ENCODE peak calls at places on chromosome 10, in nine cellular contexts. One of them, this sample, is unnamed.

GRCh38 chr10:121702351-121703320 is 104.4 kb upstream of the FGFR2 start:
- DNase-seq in mucosa of descending colon: no peak
- DNase-seq in cardiac muscle cell: no peak
- DNase-seq in astrocyte: peak; percentile 92
- DNase-seq in mammary epithelial cell: peak; percentile 80
- DNase-seq in CD8-positive, alpha-beta memory T cell: no peak
- DNase-seq in psoas muscle: no peak
- DNase-seq in colonic mucosa: no peak
- DNase-seq in IMR-90: peak; percentile 29
- DNase-seq in this sample: peak; percentile 15

GRCh38 chr10:98572594-98572993 is 125.9 kb upstream of the HPS1 start:
- DNase-seq in mucosa of descending colon: no peak
- DNase-seq in cardiac muscle cell: no peak
- DNase-seq in astrocyte: no peak
- DNase-seq in mammary epithelial cell: no peak
- DNase-seq in CD8-positive, alpha-beta memory T cell: no peak
- DNase-seq in psoas muscle: no peak
- DNase-seq in colonic mucosa: no peak
- DNase-seq in IMR-90: no peak
- DNase-seq in this sample: no peak

GRCh38 chr10:16681525-16681924 is 135.7 kb downstream of the RSU1 start:
- DNase-seq in mucosa of descending colon: no peak
- DNase-seq in cardiac muscle cell: no peak
- DNase-seq in astrocyte: no peak
- DNase-seq in mammary epithelial cell: no peak
- DNase-seq in CD8-positive, alpha-beta memory T cell: no peak
- DNase-seq in psoas muscle: no peak
- DNase-seq in colonic mucosa: no peak
- DNase-seq in IMR-90: peak; percentile 53
- DNase-seq in this sample: no peak

GRCh38 chr10:80077869-80078447 is 507 bp upstream of the TMEM254 start:
- DNase-seq in mucosa of descending colon: peak; percentile 10
- DNase-seq in cardiac muscle cell: no peak
- DNase-seq in astrocyte: peak; percentile 1
- DNase-seq in mammary epithelial cell: no peak
- DNase-seq in CD8-positive, alpha-beta memory T cell: no peak
- DNase-seq in psoas muscle: no peak
- DNase-seq in colonic mucosa: no peak
- DNase-seq in IMR-90: no peak
- DNase-seq in this sample: no peak

GRCh38 chr10:90133606-90134005 is 432.2 kb downstream of the KIF20B start:
- DNase-seq in mucosa of descending colon: no peak
- DNase-seq in cardiac muscle cell: no peak
- DNase-seq in astrocyte: no peak
- DNase-seq in mammary epithelial cell: no peak
- DNase-seq in CD8-positive, alpha-beta memory T cell: no peak
- DNase-seq in psoas muscle: no peak
- DNase-seq in colonic mucosa: no peak
- DNase-seq in IMR-90: no peak
- DNase-seq in this sample: no peak

GRCh38 chr10:74825371-74826141 is 844 bp upstream of the KAT6B start:
- DNase-seq in mucosa of descending colon: peak; percentile 54
- DNase-seq in cardiac muscle cell: peak; percentile 82
- DNase-seq in astrocyte: no peak
- DNase-seq in mammary epithelial cell: no peak
- DNase-seq in CD8-positive, alpha-beta memory T cell: peak; percentile 53
- DNase-seq in psoas muscle: no peak
- DNase-seq in colonic mucosa: peak; percentile 49
- DNase-seq in IMR-90: no peak
- DNase-seq in this sample: no peak

GRCh38 chr10:69715156-69715898 is 85.3 kb downstream of the FAM241B start:
- DNase-seq in mucosa of descending colon: no peak
- DNase-seq in cardiac muscle cell: no peak
- DNase-seq in astrocyte: peak; percentile 62
- DNase-seq in mammary epithelial cell: peak; percentile 26
- DNase-seq in CD8-positive, alpha-beta memory T cell: no peak
- DNase-seq in psoas muscle: no peak
- DNase-seq in colonic mucosa: no peak
- DNase-seq in IMR-90: peak; percentile 59
- DNase-seq in this sample: no peak

GRCh38 chr10:28564905-28565304 is 32.0 kb downstream of the WAC start:
- DNase-seq in mucosa of descending colon: no peak
- DNase-seq in cardiac muscle cell: no peak
- DNase-seq in astrocyte: peak; percentile 33
- DNase-seq in mammary epithelial cell: no peak
- DNase-seq in CD8-positive, alpha-beta memory T cell: no peak
- DNase-seq in psoas muscle: no peak
- DNase-seq in colonic mucosa: no peak
- DNase-seq in IMR-90: peak; percentile 40
- DNase-seq in this sample: no peak

GRCh38 chr10:103592186-103593021 is 98.9 kb downstream of the NEURL1 start:
- DNase-seq in mucosa of descending colon: peak; percentile 38
- DNase-seq in cardiac muscle cell: peak; percentile 55
- DNase-seq in astrocyte: no peak
- DNase-seq in mammary epithelial cell: no peak
- DNase-seq in CD8-positive, alpha-beta memory T cell: no peak
- DNase-seq in psoas muscle: peak; percentile 69
- DNase-seq in colonic mucosa: no peak
- DNase-seq in IMR-90: peak; percentile 38
- DNase-seq in this sample: peak; percentile 16

GRCh38 chr10:82942572-82943091 is 1067.6 kb downstream of the NRG3 start:
- DNase-seq in mucosa of descending colon: peak; percentile 1
- DNase-seq in cardiac muscle cell: no peak
- DNase-seq in astrocyte: peak; percentile 64
- DNase-seq in mammary epithelial cell: no peak
- DNase-seq in CD8-positive, alpha-beta memory T cell: no peak
- DNase-seq in psoas muscle: peak; percentile 50
- DNase-seq in colonic mucosa: no peak
- DNase-seq in IMR-90: no peak
- DNase-seq in this sample: no peak

GRCh38 chr10:14182781-14183180 is 147.9 kb downstream of the FRMD4A start:
- DNase-seq in mucosa of descending colon: no peak
- DNase-seq in cardiac muscle cell: no peak
- DNase-seq in astrocyte: no peak
- DNase-seq in mammary epithelial cell: no peak
- DNase-seq in CD8-positive, alpha-beta memory T cell: no peak
- DNase-seq in psoas muscle: no peak
- DNase-seq in colonic mucosa: no peak
- DNase-seq in IMR-90: no peak
- DNase-seq in this sample: no peak

GRCh38 chr10:123926401-123927264 is 35.0 kb upstream of the CPXM2 start:
- DNase-seq in mucosa of descending colon: no peak
- DNase-seq in cardiac muscle cell: no peak
- DNase-seq in astrocyte: no peak
- DNase-seq in mammary epithelial cell: peak; percentile 53
- DNase-seq in CD8-positive, alpha-beta memory T cell: no peak
- DNase-seq in psoas muscle: no peak
- DNase-seq in colonic mucosa: no peak
- DNase-seq in IMR-90: peak; percentile 1
- DNase-seq in this sample: no peak

GRCh38 chr10:100021322-100021721 is 11.6 kb upstream of the DNMBP start:
- DNase-seq in mucosa of descending colon: no peak
- DNase-seq in cardiac muscle cell: no peak
- DNase-seq in astrocyte: no peak
- DNase-seq in mammary epithelial cell: no peak
- DNase-seq in CD8-positive, alpha-beta memory T cell: no peak
- DNase-seq in psoas muscle: no peak
- DNase-seq in colonic mucosa: no peak
- DNase-seq in IMR-90: no peak
- DNase-seq in this sample: no peak

GRCh38 chr10:100022403-100022802 is 12.7 kb upstream of the DNMBP start:
- DNase-seq in mucosa of descending colon: no peak
- DNase-seq in cardiac muscle cell: no peak
- DNase-seq in astrocyte: peak; percentile 33
- DNase-seq in mammary epithelial cell: no peak
- DNase-seq in CD8-positive, alpha-beta memory T cell: no peak
- DNase-seq in psoas muscle: no peak
- DNase-seq in colonic mucosa: no peak
- DNase-seq in IMR-90: peak; percentile 65
- DNase-seq in this sample: no peak

GRCh38 chr10:100019824-100020160 is 10.0 kb upstream of the DNMBP start:
- DNase-seq in mucosa of descending colon: no peak
- DNase-seq in cardiac muscle cell: no peak
- DNase-seq in astrocyte: no peak
- DNase-seq in mammary epithelial cell: no peak
- DNase-seq in CD8-positive, alpha-beta memory T cell: no peak
- DNase-seq in psoas muscle: no peak
- DNase-seq in colonic mucosa: no peak
- DNase-seq in IMR-90: no peak
- DNase-seq in this sample: no peak

GRCh38 chr10:100020883-100021248 is 11.1 kb upstream of the DNMBP start:
- DNase-seq in mucosa of descending colon: no peak
- DNase-seq in cardiac muscle cell: no peak
- DNase-seq in astrocyte: no peak
- DNase-seq in mammary epithelial cell: no peak
- DNase-seq in CD8-positive, alpha-beta memory T cell: no peak
- DNase-seq in psoas muscle: no peak
- DNase-seq in colonic mucosa: no peak
- DNase-seq in IMR-90: no peak
- DNase-seq in this sample: no peak

DNA sequence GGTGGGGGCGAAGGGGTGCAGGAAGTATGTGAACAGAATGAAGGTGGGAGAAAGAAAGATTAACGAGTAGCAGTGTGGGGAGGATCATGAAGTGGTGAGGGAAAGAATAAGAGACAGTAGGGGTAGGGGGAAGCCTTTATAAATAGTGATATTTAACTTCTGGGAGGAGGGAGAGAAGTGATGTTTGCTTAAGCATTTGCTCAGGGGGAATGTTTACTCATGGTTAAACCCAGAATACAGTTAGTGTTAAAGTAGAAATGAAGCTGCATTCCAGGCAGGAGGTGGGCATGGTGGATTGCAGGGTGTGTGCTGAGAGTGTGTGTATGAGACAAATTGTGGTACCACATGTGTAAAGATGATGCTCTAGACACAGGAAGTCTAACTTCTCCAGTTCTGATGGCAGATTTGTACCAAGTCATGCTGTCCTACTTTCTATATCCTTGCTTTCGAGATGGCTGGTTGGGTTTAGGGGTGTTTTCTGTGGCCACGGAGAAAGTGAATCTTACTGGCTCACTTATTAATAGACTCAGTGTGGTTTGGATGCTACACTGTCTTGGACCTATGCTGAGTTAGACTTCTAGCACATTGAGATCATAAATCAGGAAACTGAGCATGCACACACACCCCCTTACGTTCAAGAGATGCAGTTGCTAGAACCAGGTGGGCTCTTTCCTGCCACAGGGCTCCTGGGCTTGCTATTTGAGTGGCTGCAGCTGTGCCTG is 10.6 kb upstream of the DNMBP start:
- DNase-seq in mucosa of descending colon: no peak
- DNase-seq in cardiac muscle cell: no peak
- DNase-seq in astrocyte: no peak
- DNase-seq in mammary epithelial cell: no peak
- DNase-seq in CD8-positive, alpha-beta memory T cell: peak; percentile 7
- DNase-seq in psoas muscle: no peak
- DNase-seq in colonic mucosa: no peak
- DNase-seq in IMR-90: no peak
- DNase-seq in this sample: no peak
- H3K4me3 ChIP-seq in mucosa of descending colon: no peak overlapping the region
- H3K4me3 ChIP-seq in cardiac muscle cell: no peak overlapping the region
- H3K4me3 ChIP-seq in astrocyte: no peak overlapping the region
- H3K4me3 ChIP-seq in mammary epithelial cell: no peak overlapping the region
- H3K4me3 ChIP-seq in CD8-positive, alpha-beta memory T cell: no peak overlapping the region
- H3K4me3 ChIP-seq in psoas muscle: no peak overlapping the region
- H3K4me3 ChIP-seq in colonic mucosa: no peak overlapping the region
- H3K4me3 ChIP-seq in IMR-90: no peak overlapping the region
- H3K4me3 ChIP-seq in this sample: no peak overlapping the region

DNA sequence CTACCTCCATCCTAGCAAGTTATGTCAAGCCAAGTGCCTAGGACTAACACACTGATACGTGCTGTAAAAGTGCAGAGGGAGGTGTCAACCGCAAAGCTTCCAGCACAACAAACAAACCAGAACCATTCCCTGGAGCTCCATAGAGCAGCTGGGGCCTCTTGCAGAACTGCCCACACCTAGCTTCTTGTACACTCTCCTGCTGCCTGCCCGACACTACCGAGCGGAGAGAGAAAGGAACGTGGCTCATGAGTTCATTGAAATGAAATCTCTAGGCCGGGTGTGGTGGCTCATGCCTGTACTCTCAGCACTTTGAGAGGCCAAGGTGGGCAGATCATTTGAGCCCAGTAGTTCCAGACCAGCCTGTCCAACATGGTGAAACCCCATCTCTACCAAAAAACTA is 73.5 kb downstream of the MKI67 start:
- DNase-seq in mucosa of descending colon: no peak
- DNase-seq in cardiac muscle cell: no peak
- DNase-seq in astrocyte: no peak
- DNase-seq in mammary epithelial cell: no peak
- DNase-seq in CD8-positive, alpha-beta memory T cell: no peak
- DNase-seq in psoas muscle: no peak
- DNase-seq in colonic mucosa: no peak
- DNase-seq in IMR-90: no peak
- DNase-seq in this sample: no peak
- H3K4me3 ChIP-seq in mucosa of descending colon: no peak overlapping the region
- H3K4me3 ChIP-seq in cardiac muscle cell: no peak overlapping the region
- H3K4me3 ChIP-seq in astrocyte: no peak overlapping the region
- H3K4me3 ChIP-seq in mammary epithelial cell: no peak overlapping the region
- H3K4me3 ChIP-seq in CD8-positive, alpha-beta memory T cell: no peak overlapping the region
- H3K4me3 ChIP-seq in psoas muscle: no peak overlapping the region
- H3K4me3 ChIP-seq in colonic mucosa: no peak overlapping the region
- H3K4me3 ChIP-seq in IMR-90: no peak overlapping the region
- H3K4me3 ChIP-seq in this sample: no peak overlapping the region

GRCh38 chr10:117373848-117374505 is 1.3 kb downstream of the PDZD8 start:
- DNase-seq in mucosa of descending colon: peak; percentile 59
- DNase-seq in cardiac muscle cell: peak; percentile 60
- DNase-seq in astrocyte: peak; percentile 29
- DNase-seq in mammary epithelial cell: peak; percentile 57
- DNase-seq in CD8-positive, alpha-beta memory T cell: peak; percentile 80
- DNase-seq in psoas muscle: peak; percentile 77
- DNase-seq in colonic mucosa: peak; percentile 55
- DNase-seq in IMR-90: peak; percentile 51
- DNase-seq in this sample: no peak
- H3K4me3 ChIP-seq in mucosa of descending colon: peak overlapping the region; percentile 83
- H3K4me3 ChIP-seq in cardiac muscle cell: peak overlapping the region; percentile 85
- H3K4me3 ChIP-seq in astrocyte: peak overlapping the region; percentile 78
- H3K4me3 ChIP-seq in mammary epithelial cell: peak overlapping the region; percentile 99
- H3K4me3 ChIP-seq in CD8-positive, alpha-beta memory T cell: peak overlapping the region; percentile 76
- H3K4me3 ChIP-seq in psoas muscle: peak overlapping the region; percentile 90
- H3K4me3 ChIP-seq in colonic mucosa: peak overlapping the region; percentile 93
- H3K4me3 ChIP-seq in IMR-90: peak overlapping the region; percentile 96
- H3K4me3 ChIP-seq in this sample: peak overlapping the region; percentile 82

DNA sequence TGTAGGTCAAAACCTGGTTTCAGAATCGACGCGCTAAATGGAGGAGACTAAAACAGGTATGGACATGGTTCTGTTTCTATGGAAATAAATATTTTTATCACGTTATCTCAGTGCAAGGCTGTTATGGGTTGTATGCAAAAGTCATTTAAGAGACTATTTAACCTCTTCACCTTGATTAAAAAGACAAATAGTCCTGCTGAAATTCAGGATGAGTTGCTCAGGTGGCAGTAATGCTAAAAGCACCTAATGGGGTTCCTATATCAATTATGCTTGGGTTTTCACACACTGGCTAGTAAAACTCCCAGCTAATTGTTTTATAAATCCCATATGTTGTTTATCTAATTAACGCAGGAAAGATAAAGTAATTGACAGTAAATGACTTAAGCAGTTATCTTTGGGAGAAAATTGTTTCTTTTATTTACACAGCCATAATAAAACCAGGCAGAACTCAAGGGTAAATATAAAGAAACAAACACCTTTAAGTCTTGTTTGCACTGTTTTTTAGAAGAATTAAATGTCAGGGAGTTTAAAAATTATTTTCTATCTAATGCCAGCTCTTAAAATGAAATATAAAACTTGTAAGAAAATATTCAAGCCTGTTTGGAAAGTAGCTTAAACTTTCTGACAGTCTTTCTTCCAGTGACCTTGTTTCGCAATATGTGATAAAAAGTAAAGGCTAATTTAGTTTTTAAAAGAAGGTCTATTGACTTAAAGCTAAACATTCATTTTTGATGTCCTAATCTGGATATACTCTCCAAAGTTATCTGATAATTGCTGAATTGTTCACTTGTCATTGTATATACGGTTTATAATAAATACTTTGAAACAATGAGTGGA is 3.2 kb downstream of the HHEX start:
- DNase-seq in mucosa of descending colon: no peak
- DNase-seq in cardiac muscle cell: peak; percentile 8
- DNase-seq in astrocyte: no peak
- DNase-seq in mammary epithelial cell: no peak
- DNase-seq in CD8-positive, alpha-beta memory T cell: no peak
- DNase-seq in psoas muscle: no peak
- DNase-seq in colonic mucosa: no peak
- DNase-seq in IMR-90: no peak
- DNase-seq in this sample: no peak
- H3K4me3 ChIP-seq in mucosa of descending colon: no peak overlapping the region
- H3K4me3 ChIP-seq in cardiac muscle cell: no peak overlapping the region
- H3K4me3 ChIP-seq in astrocyte: no peak overlapping the region
- H3K4me3 ChIP-seq in mammary epithelial cell: no peak overlapping the region
- H3K4me3 ChIP-seq in CD8-positive, alpha-beta memory T cell: no peak overlapping the region
- H3K4me3 ChIP-seq in psoas muscle: peak overlapping the region; percentile 70
- H3K4me3 ChIP-seq in colonic mucosa: peak overlapping the region; percentile 0
- H3K4me3 ChIP-seq in IMR-90: no peak overlapping the region
- H3K4me3 ChIP-seq in this sample: no peak overlapping the region

This sample was measured in Jurkat, Clone E6-1.